ENCODE peak calls at places on chromosomes 5 and 9, in ten cellular contexts. One of them, this sample, is unnamed.

GRCh38 chr5:591746-592145 is 20.4 kb upstream of the CEP72 start:
- DNase-seq in tibial nerve: no peak
- DNase-seq in prostate gland: no peak
- DNase-seq in IMR-90: no peak
- DNase-seq in left lung: no peak
- DNase-seq in BJ: no peak
- DNase-seq in lower lobe of right lung: no peak
- DNase-seq in ovary: no peak
- DNase-seq in breast epithelium: no peak
- DNase-seq in small intestine: no peak
- DNase-seq in this sample: no peak

GRCh38 chr5:15502208-15502607 is 2.2 kb downstream of the FBXL7 start:
- DNase-seq in tibial nerve: no peak
- DNase-seq in prostate gland: no peak
- DNase-seq in IMR-90: peak; percentile 63
- DNase-seq in left lung: no peak
- DNase-seq in BJ: no peak
- DNase-seq in lower lobe of right lung: no peak
- DNase-seq in ovary: no peak
- DNase-seq in breast epithelium: no peak
- DNase-seq in small intestine: no peak
- DNase-seq in this sample: no peak

GRCh38 chr5:67983251-67983941 is 232.2 kb upstream of the PIK3R1 start:
- DNase-seq in tibial nerve: no peak
- DNase-seq in prostate gland: no peak
- DNase-seq in IMR-90: peak; percentile 72
- DNase-seq in left lung: no peak
- DNase-seq in BJ: peak; percentile 82
- DNase-seq in lower lobe of right lung: no peak
- DNase-seq in ovary: no peak
- DNase-seq in breast epithelium: no peak
- DNase-seq in small intestine: peak; percentile 17
- DNase-seq in this sample: no peak

GRCh38 chr9:85212887-85213286 is 528.9 kb downstream of the AGTPBP1 start:
- DNase-seq in tibial nerve: no peak
- DNase-seq in prostate gland: no peak
- DNase-seq in IMR-90: no peak
- DNase-seq in left lung: no peak
- DNase-seq in BJ: peak; percentile 5
- DNase-seq in lower lobe of right lung: no peak
- DNase-seq in ovary: no peak
- DNase-seq in breast epithelium: no peak
- DNase-seq in small intestine: no peak
- DNase-seq in this sample: no peak

GRCh38 chr9:121681404-121681803 is 30.0 kb downstream of the DAB2IP start:
- DNase-seq in tibial nerve: no peak
- DNase-seq in prostate gland: no peak
- DNase-seq in IMR-90: no peak
- DNase-seq in left lung: no peak
- DNase-seq in BJ: no peak
- DNase-seq in lower lobe of right lung: no peak
- DNase-seq in ovary: no peak
- DNase-seq in breast epithelium: no peak
- DNase-seq in small intestine: no peak
- DNase-seq in this sample: no peak

GRCh38 chr9:21017092-21017491 is 14.3 kb downstream of the HACD4 start:
- DNase-seq in tibial nerve: no peak
- DNase-seq in prostate gland: no peak
- DNase-seq in IMR-90: peak; percentile 94
- DNase-seq in left lung: no peak
- DNase-seq in BJ: no peak
- DNase-seq in lower lobe of right lung: no peak
- DNase-seq in ovary: no peak
- DNase-seq in breast epithelium: no peak
- DNase-seq in small intestine: no peak
- DNase-seq in this sample: no peak

GRCh38 chr5:83937837-83938236 is 217.2 kb upstream of the HAPLN1 start:
- DNase-seq in tibial nerve: no peak
- DNase-seq in prostate gland: no peak
- DNase-seq in IMR-90: no peak
- DNase-seq in left lung: no peak
- DNase-seq in BJ: no peak
- DNase-seq in lower lobe of right lung: no peak
- DNase-seq in ovary: no peak
- DNase-seq in breast epithelium: no peak
- DNase-seq in small intestine: no peak
- DNase-seq in this sample: no peak

GRCh38 chr5:95712347-95712958 is 18.7 kb upstream of the RHOBTB3 start:
- DNase-seq in tibial nerve: no peak
- DNase-seq in prostate gland: no peak
- DNase-seq in IMR-90: peak; percentile 90
- DNase-seq in left lung: no peak
- DNase-seq in BJ: peak; percentile 46
- DNase-seq in lower lobe of right lung: no peak
- DNase-seq in ovary: no peak
- DNase-seq in breast epithelium: no peak
- DNase-seq in small intestine: peak; percentile 52
- DNase-seq in this sample: no peak

GRCh38 chr5:100824635-100825034 is 78.4 kb downstream of the ST8SIA4 start:
- DNase-seq in tibial nerve: no peak
- DNase-seq in prostate gland: no peak
- DNase-seq in IMR-90: no peak
- DNase-seq in left lung: no peak
- DNase-seq in BJ: no peak
- DNase-seq in lower lobe of right lung: no peak
- DNase-seq in ovary: no peak
- DNase-seq in breast epithelium: no peak
- DNase-seq in small intestine: no peak
- DNase-seq in this sample: no peak

GRCh38 chr5:32707394-32707997 is 3.6 kb upstream of the NPR3 start:
- DNase-seq in tibial nerve: no peak
- DNase-seq in prostate gland: no peak
- DNase-seq in IMR-90: peak; percentile 56
- DNase-seq in left lung: no peak
- DNase-seq in BJ: no peak
- DNase-seq in lower lobe of right lung: no peak
- DNase-seq in ovary: no peak
- DNase-seq in breast epithelium: no peak
- DNase-seq in small intestine: no peak
- DNase-seq in this sample: no peak

GRCh38 chr9:101409079-101409477 is 10.4 kb downstream of the ZNF189 start:
- DNase-seq in tibial nerve: no peak
- DNase-seq in prostate gland: no peak
- DNase-seq in IMR-90: peak; percentile 20
- DNase-seq in left lung: no peak
- DNase-seq in BJ: no peak
- DNase-seq in lower lobe of right lung: no peak
- DNase-seq in ovary: no peak
- DNase-seq in breast epithelium: no peak
- DNase-seq in small intestine: no peak
- DNase-seq in this sample: no peak

GRCh38 chr9:22211588-22212360 is 202.7 kb upstream of the CDKN2B start:
- DNase-seq in tibial nerve: no peak
- DNase-seq in prostate gland: no peak
- DNase-seq in IMR-90: peak; percentile 93
- DNase-seq in left lung: no peak
- DNase-seq in BJ: peak; percentile 83
- DNase-seq in lower lobe of right lung: no peak
- DNase-seq in ovary: no peak
- DNase-seq in breast epithelium: no peak
- DNase-seq in small intestine: no peak
- DNase-seq in this sample: no peak

DNA sequence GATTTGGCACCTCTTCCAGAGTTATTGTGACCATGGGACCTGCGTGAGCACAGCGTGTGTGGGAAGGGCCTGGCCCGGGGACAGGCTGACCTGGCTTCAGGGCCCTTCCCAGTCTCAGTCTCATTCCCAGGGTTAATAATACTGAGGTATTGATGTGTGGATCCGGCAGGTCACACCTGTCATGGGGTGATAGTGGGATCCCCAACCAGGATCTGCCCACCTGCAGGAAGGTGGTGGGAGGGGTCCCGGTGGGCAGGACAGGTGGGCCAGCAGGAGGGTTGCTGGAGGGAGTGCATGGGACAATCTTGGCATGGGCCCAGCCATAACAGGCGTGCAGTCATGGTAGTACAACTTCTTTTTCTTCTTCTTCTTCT is 55.4 kb downstream of the COL15A1 start:
- DNase-seq in tibial nerve: no peak
- DNase-seq in prostate gland: no peak
- DNase-seq in IMR-90: no peak
- DNase-seq in left lung: no peak
- DNase-seq in BJ: no peak
- DNase-seq in lower lobe of right lung: no peak
- DNase-seq in ovary: peak; percentile 56
- DNase-seq in breast epithelium: no peak
- DNase-seq in small intestine: no peak
- DNase-seq in this sample: peak; percentile 30
- H3K27me3 ChIP-seq in tibial nerve: no peaks in the 10 kb centered on the region
- H3K27me3 ChIP-seq in prostate gland: no peaks in the 10 kb centered on the region
- H3K27me3 ChIP-seq in IMR-90: no peaks in the 10 kb centered on the region
- H3K27me3 ChIP-seq in left lung: peaks cover 17% of the 10 kb centered on the region
- H3K27me3 ChIP-seq in BJ: peaks cover 1% of the 10 kb centered on the region
- H3K27me3 ChIP-seq in lower lobe of right lung: no peaks in the 10 kb centered on the region
- H3K27me3 ChIP-seq in ovary: no peaks in the 10 kb centered on the region
- H3K27me3 ChIP-seq in breast epithelium: no peaks in the 10 kb centered on the region
- H3K27me3 ChIP-seq in small intestine: no peaks in the 10 kb centered on the region
- H3K27me3 ChIP-seq in this sample: no peaks in the 10 kb centered on the region

GRCh38 chr5:179599566-179599965 is 23.9 kb downstream of the HNRNPH1 start:
- DNase-seq in tibial nerve: no peak
- DNase-seq in prostate gland: no peak
- DNase-seq in IMR-90: no peak
- DNase-seq in left lung: no peak
- DNase-seq in BJ: no peak
- DNase-seq in lower lobe of right lung: no peak
- DNase-seq in ovary: no peak
- DNase-seq in breast epithelium: no peak
- DNase-seq in small intestine: no peak
- DNase-seq in this sample: no peak
- H3K36me3 ChIP-seq in tibial nerve: peaks cover 98% of the 10 kb centered on the region
- H3K36me3 ChIP-seq in prostate gland: peaks cover 9% of the 10 kb centered on the region
- H3K36me3 ChIP-seq in IMR-90: peaks cover 66% of the 10 kb centered on the region
- H3K36me3 ChIP-seq in left lung: no peaks in the 10 kb centered on the region
- H3K36me3 ChIP-seq in BJ: peaks cover 30% of the 10 kb centered on the region
- H3K36me3 ChIP-seq in lower lobe of right lung: peaks cover 100% of the 10 kb centered on the region
- H3K36me3 ChIP-seq in ovary: peaks cover 3% of the 10 kb centered on the region
- H3K36me3 ChIP-seq in breast epithelium: peaks cover 23% of the 10 kb centered on the region
- H3K36me3 ChIP-seq in small intestine: peaks cover 29% of the 10 kb centered on the region
- H3K36me3 ChIP-seq in this sample: no peaks in the 10 kb centered on the region

DNA sequence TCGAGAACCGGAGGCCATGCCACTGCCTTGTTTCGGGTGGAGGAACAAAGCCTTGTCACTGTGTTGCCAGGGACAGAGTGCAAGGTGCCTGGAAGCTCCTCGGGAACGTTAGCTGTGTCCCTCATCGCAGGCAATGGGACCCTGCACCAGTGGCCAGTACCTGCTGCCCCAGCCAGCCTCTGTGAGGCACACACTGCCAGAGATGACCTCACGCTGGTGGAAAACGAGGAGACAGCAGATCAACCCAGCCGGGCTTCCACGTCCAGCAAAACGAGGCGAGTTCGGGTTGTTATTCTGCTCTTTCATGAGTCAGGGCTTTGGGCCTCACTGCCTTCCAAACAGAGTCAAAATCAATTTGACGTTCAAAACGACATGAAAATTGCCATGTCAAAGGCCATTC is 104.1 kb downstream of the ADAMTS2 start:
- DNase-seq in tibial nerve: no peak
- DNase-seq in prostate gland: no peak
- DNase-seq in IMR-90: no peak
- DNase-seq in left lung: peak; percentile 49
- DNase-seq in BJ: no peak
- DNase-seq in lower lobe of right lung: peak; percentile 40
- DNase-seq in ovary: no peak
- DNase-seq in breast epithelium: no peak
- DNase-seq in small intestine: no peak
- DNase-seq in this sample: no peak
- H3K27me3 ChIP-seq in tibial nerve: no peaks in the 10 kb centered on the region
- H3K27me3 ChIP-seq in prostate gland: no peaks in the 10 kb centered on the region
- H3K27me3 ChIP-seq in IMR-90: no peaks in the 10 kb centered on the region
- H3K27me3 ChIP-seq in left lung: no peaks in the 10 kb centered on the region
- H3K27me3 ChIP-seq in BJ: no peaks in the 10 kb centered on the region
- H3K27me3 ChIP-seq in lower lobe of right lung: no peaks in the 10 kb centered on the region
- H3K27me3 ChIP-seq in ovary: no peaks in the 10 kb centered on the region
- H3K27me3 ChIP-seq in breast epithelium: no peaks in the 10 kb centered on the region
- H3K27me3 ChIP-seq in small intestine: no peaks in the 10 kb centered on the region
- H3K27me3 ChIP-seq in this sample: no peaks in the 10 kb centered on the region

GRCh38 chr9:120397453-120397852 is 182.5 kb downstream of the CDK5RAP2 start:
- DNase-seq in tibial nerve: no peak
- DNase-seq in prostate gland: no peak
- DNase-seq in IMR-90: no peak
- DNase-seq in left lung: no peak
- DNase-seq in BJ: no peak
- DNase-seq in lower lobe of right lung: no peak
- DNase-seq in ovary: no peak
- DNase-seq in breast epithelium: no peak
- DNase-seq in small intestine: no peak
- DNase-seq in this sample: no peak

GRCh38 chr9:120396418-120396817 is 183.5 kb downstream of the CDK5RAP2 start:
- DNase-seq in tibial nerve: no peak
- DNase-seq in prostate gland: no peak
- DNase-seq in IMR-90: no peak
- DNase-seq in left lung: no peak
- DNase-seq in BJ: no peak
- DNase-seq in lower lobe of right lung: no peak
- DNase-seq in ovary: no peak
- DNase-seq in breast epithelium: no peak
- DNase-seq in small intestine: no peak
- DNase-seq in this sample: no peak

GRCh38 chr9:120396926-120397325 is 183.0 kb downstream of the CDK5RAP2 start:
- DNase-seq in tibial nerve: no peak
- DNase-seq in prostate gland: no peak
- DNase-seq in IMR-90: no peak
- DNase-seq in left lung: no peak
- DNase-seq in BJ: no peak
- DNase-seq in lower lobe of right lung: no peak
- DNase-seq in ovary: no peak
- DNase-seq in breast epithelium: no peak
- DNase-seq in small intestine: no peak
- DNase-seq in this sample: no peak

GRCh38 chr9:120399940-120400339 is 180.0 kb downstream of the CDK5RAP2 start:
- DNase-seq in tibial nerve: no peak
- DNase-seq in prostate gland: no peak
- DNase-seq in IMR-90: no peak
- DNase-seq in left lung: no peak
- DNase-seq in BJ: no peak
- DNase-seq in lower lobe of right lung: no peak
- DNase-seq in ovary: no peak
- DNase-seq in breast epithelium: no peak
- DNase-seq in small intestine: no peak
- DNase-seq in this sample: no peak

DNA sequence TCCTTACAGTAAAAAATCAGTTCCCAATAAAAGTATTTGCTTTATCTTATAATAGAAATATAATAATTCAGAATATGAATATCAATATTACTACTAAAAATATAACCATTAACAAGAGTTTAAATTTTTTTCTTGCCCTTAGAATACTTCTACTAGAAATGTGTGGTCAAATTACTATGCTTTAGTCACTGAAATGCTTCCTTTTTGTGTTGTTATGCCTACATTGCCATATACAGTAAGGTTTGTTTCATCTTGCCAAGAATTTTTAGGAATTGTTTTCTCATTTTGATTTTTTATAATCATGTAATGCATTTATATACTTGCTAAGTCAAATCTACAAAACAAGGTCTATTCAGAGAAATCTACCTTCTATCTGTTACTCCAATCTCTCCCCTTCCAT is 181.7 kb downstream of the CDK5RAP2 start:
- DNase-seq in tibial nerve: no peak
- DNase-seq in prostate gland: no peak
- DNase-seq in IMR-90: peak; percentile 39
- DNase-seq in left lung: no peak
- DNase-seq in BJ: no peak
- DNase-seq in lower lobe of right lung: no peak
- DNase-seq in ovary: no peak
- DNase-seq in breast epithelium: no peak
- DNase-seq in small intestine: no peak
- DNase-seq in this sample: no peak
- H3K36me3 ChIP-seq in tibial nerve: peaks cover 89% of the 10 kb centered on the region
- H3K36me3 ChIP-seq in prostate gland: peaks cover 6% of the 10 kb centered on the region
- H3K36me3 ChIP-seq in IMR-90: peaks cover 16% of the 10 kb centered on the region
- H3K36me3 ChIP-seq in left lung: no peaks in the 10 kb centered on the region
- H3K36me3 ChIP-seq in BJ: peaks cover 11% of the 10 kb centered on the region
- H3K36me3 ChIP-seq in lower lobe of right lung: peaks cover 100% of the 10 kb centered on the region
- H3K36me3 ChIP-seq in ovary: no peaks in the 10 kb centered on the region
- H3K36me3 ChIP-seq in breast epithelium: peaks cover 10% of the 10 kb centered on the region
- H3K36me3 ChIP-seq in small intestine: peaks cover 25% of the 10 kb centered on the region
- H3K36me3 ChIP-seq in this sample: no peaks in the 10 kb centered on the region